ENCODE peak calls at places on chromosomes 5 and 9, in four cellular contexts. W is esophagus squamous epithelium, O is Peyer's patch, J is ovary. K is an unnamed sample.

GRCh38 chr9:135226369-135227050 is 139.0 kb downstream of the OLFM1 start:
- DNase-seq in W (no peak), O (peak), J (no peak), K (peak)

GRCh38 chr5:141876628-141877477 is 1.4 kb downstream of the PCDH1 start:
- DNase-seq in O (peak), W (no peak), J (no peak), K (no peak)

GRCh38 chr9:113682297-113682771 is 193.8 kb upstream of the ZNF618 start:
- DNase-seq in O (peak), J (peak), W (no peak), K (no peak)

GRCh38 chr9:91354846-91355245 is 6.9 kb downstream of the AUH start:
- DNase-seq in W (no peak), J (no peak), O (no peak), K (no peak)

GRCh38 chr5:142807378-142807911 is 37.3 kb downstream of the ARHGAP26 start:
- DNase-seq in J (no peak), W (no peak), O (no peak), K (no peak)

GRCh38 chr9:87531370-87532295 is 34.0 kb downstream of the DAPK1 start:
- DNase-seq in J (no peak), W (no peak), O (no peak), K (no peak)

GRCh38 chr5:14060218-14060617 is 82.9 kb upstream of the TRIO start:
- DNase-seq in O (no peak), J (no peak), W (no peak), K (no peak)

GRCh38 chr5:147216552-147217154 is 18.2 kb upstream of the STK32A start:
- DNase-seq in O (no peak), W (no peak), J (no peak), K (no peak)

GRCh38 chr5:51380603-51381207 is 2.5 kb upstream of the ISL1 start:
- DNase-seq in O (no peak), J (no peak), W (no peak), K (no peak)

GRCh38 chr5:146919304-146919703 is 40.7 kb upstream of the PPP2R2B start:
- DNase-seq in W (no peak), J (no peak), O (no peak), K (no peak)

GRCh38 chr9:35338561-35339274 is 151.2 kb upstream of the RUSC2 start:
- DNase-seq in W (no peak), O (no peak), J (no peak), K (no peak)

GRCh38 chr5:24749701-24750100 is 104.9 kb upstream of the CDH10 start:
- DNase-seq in W (no peak), J (no peak), O (no peak), K (no peak)

GRCh38 chr5:24742334-24742733 is 97.6 kb upstream of the CDH10 start:
- DNase-seq in J (no peak), O (no peak), W (no peak), K (no peak)

GRCh38 chr5:24750356-24750755 is 105.6 kb upstream of the CDH10 start:
- DNase-seq in O (no peak), J (no peak), W (no peak), K (no peak)

GRCh38 chr5:24747327-24747726 is 102.5 kb upstream of the CDH10 start:
- DNase-seq in O (no peak), J (no peak), W (no peak), K (no peak)
- TF ChIP-seq CTCF in O (no peak), J (no peak), W (no peak), K (no peak)

DNA sequence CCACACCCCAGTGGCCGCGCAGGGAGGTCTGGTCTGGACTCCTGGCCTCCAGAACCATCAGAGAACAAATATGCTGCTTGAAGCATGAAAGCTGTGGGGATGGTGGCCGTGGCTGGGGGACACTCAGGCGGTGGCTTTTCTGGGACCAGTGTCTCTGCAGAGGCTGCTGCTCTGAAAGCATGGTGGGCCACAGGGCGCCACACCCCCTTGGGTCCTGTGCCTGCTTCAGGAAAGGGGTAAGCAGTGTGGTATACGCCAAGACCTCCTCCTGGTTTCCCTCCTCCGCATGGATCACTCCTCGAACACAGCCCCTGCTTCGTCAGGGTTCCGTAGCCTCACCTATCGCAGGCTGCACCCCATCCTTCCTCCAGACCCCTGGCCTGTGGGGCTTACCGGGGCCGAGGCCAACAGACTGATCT is 19.7 kb upstream of the TERT start:
- DNase-seq in O (no peak), J (no peak), W (no peak), K (no peak)
- H3K27ac ChIP-seq in O (no peak), J (no peak), W (no peak), K (no peak)

GRCh38 chr9:33153001-33153400 is 14.1 kb downstream of the B4GALT1 start:
- DNase-seq in J (no peak), O (no peak), W (no peak), K (no peak)

GRCh38 chr9:33154368-33154767 is 12.8 kb downstream of the B4GALT1 start:
- DNase-seq in W (no peak), J (no peak), O (no peak), K (no peak)

GRCh38 chr9:33151601-33152000 is 15.5 kb downstream of the B4GALT1 start:
- DNase-seq in O (no peak), W (no peak), J (no peak), K (no peak)

GRCh38 chr9:33155393-33155792 is 11.7 kb downstream of the B4GALT1 start:
- DNase-seq in W (no peak), J (no peak), O (no peak), K (no peak)

DNA sequence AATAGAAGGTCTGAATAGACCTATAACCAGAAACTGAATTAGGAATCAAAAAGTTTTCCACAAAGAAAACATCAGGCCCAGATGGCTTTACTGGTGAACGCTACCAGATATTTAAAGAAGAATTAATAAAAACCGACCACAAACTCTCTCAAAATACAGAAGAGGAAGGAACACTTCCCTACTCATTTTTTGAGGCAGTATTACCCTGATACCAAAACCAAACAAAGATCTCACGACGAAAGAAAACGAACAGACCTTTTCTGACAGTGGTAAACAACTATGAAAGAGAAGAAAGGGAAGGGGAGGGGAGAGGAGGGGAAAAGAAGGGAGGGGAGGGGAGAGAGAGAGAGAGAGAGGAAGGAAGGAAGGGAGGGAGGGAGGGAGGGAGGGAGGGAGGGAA is 13.5 kb downstream of the B4GALT1 start:
- DNase-seq in J (no peak), O (no peak), W (no peak), K (no peak)
- H3K4me3 ChIP-seq in J (no peak), O (no peak), W (no peak), K (no peak)

GRCh38 chr5:53874409-53874808 is 314.0 kb downstream of the NDUFS4 start:
- DNase-seq in O (no peak), J (no peak), W (no peak), K (no peak)
- TF ChIP-seq CTCF in O (no peak), J (no peak), W (no peak), K (peak)

K was measured in RWPE2.